ENCODE peak calls at places on chromosomes 11 and 22, in seven cellular contexts. One of them, this sample, is unnamed.

GRCh38 chr11:33900159-33900855 is 8.4 kb upstream of the LMO2 start:
- DNase-seq in AG20443: no peak
- DNase-seq in HT-29: no peak
- DNase-seq in colonic mucosa: no peak
- DNase-seq in heart left ventricle: no peak
- DNase-seq in stimulated activated CD8-positive, alpha-beta memory T cell treated with anti-CD3 and anti-CD28 coated beads, Interleukin-7, amount 100 ng/mL, for 24 hours: no peak
- DNase-seq in Caco-2: no peak
- DNase-seq in this sample: no peak

GRCh38 chr11:105673089-105673488 is 63.2 kb downstream of the GRIA4 start:
- DNase-seq in AG20443: peak
- DNase-seq in HT-29: peak
- DNase-seq in colonic mucosa: peak
- DNase-seq in heart left ventricle: no peak
- DNase-seq in stimulated activated CD8-positive, alpha-beta memory T cell treated with anti-CD3 and anti-CD28 coated beads, Interleukin-7, amount 100 ng/mL, for 24 hours: no peak
- DNase-seq in Caco-2: peak
- DNase-seq in this sample: no peak

GRCh38 chr11:27084407-27084985 is 43.9 kb downstream of the BBOX1 start:
- DNase-seq in AG20443: peak
- DNase-seq in HT-29: no peak
- DNase-seq in colonic mucosa: no peak
- DNase-seq in heart left ventricle: no peak
- DNase-seq in stimulated activated CD8-positive, alpha-beta memory T cell treated with anti-CD3 and anti-CD28 coated beads, Interleukin-7, amount 100 ng/mL, for 24 hours: no peak
- DNase-seq in Caco-2: no peak
- DNase-seq in this sample: no peak

GRCh38 chr11:30426781-30427180 is 103.9 kb downstream of the ARL14EP start:
- DNase-seq in AG20443: no peak
- DNase-seq in HT-29: no peak
- DNase-seq in colonic mucosa: no peak
- DNase-seq in heart left ventricle: no peak
- DNase-seq in stimulated activated CD8-positive, alpha-beta memory T cell treated with anti-CD3 and anti-CD28 coated beads, Interleukin-7, amount 100 ng/mL, for 24 hours: no peak
- DNase-seq in Caco-2: no peak
- DNase-seq in this sample: no peak

GRCh38 chr22:39148727-39149535 is 3.5 kb downstream of the CBX7 start:
- DNase-seq in AG20443: peak
- DNase-seq in HT-29: no peak
- DNase-seq in colonic mucosa: peak
- DNase-seq in heart left ventricle: peak
- DNase-seq in stimulated activated CD8-positive, alpha-beta memory T cell treated with anti-CD3 and anti-CD28 coated beads, Interleukin-7, amount 100 ng/mL, for 24 hours: peak
- DNase-seq in Caco-2: no peak
- DNase-seq in this sample: peak

GRCh38 chr11:123561046-123561781 is 93.2 kb downstream of the SCN3B start:
- DNase-seq in AG20443: peak
- DNase-seq in HT-29: peak
- DNase-seq in colonic mucosa: no peak
- DNase-seq in heart left ventricle: peak
- DNase-seq in stimulated activated CD8-positive, alpha-beta memory T cell treated with anti-CD3 and anti-CD28 coated beads, Interleukin-7, amount 100 ng/mL, for 24 hours: no peak
- DNase-seq in Caco-2: peak
- DNase-seq in this sample: no peak

GRCh38 chr22:17120711-17121234 is 387 bp downstream of the TMEM121B start:
- DNase-seq in AG20443: peak
- DNase-seq in HT-29: no peak
- DNase-seq in colonic mucosa: no peak
- DNase-seq in heart left ventricle: no peak
- DNase-seq in stimulated activated CD8-positive, alpha-beta memory T cell treated with anti-CD3 and anti-CD28 coated beads, Interleukin-7, amount 100 ng/mL, for 24 hours: no peak
- DNase-seq in Caco-2: no peak
- DNase-seq in this sample: no peak

GRCh38 chr11:11782532-11783110 is 59.2 kb upstream of the USP47 start:
- DNase-seq in AG20443: no peak
- DNase-seq in HT-29: no peak
- DNase-seq in colonic mucosa: peak
- DNase-seq in heart left ventricle: no peak
- DNase-seq in stimulated activated CD8-positive, alpha-beta memory T cell treated with anti-CD3 and anti-CD28 coated beads, Interleukin-7, amount 100 ng/mL, for 24 hours: no peak
- DNase-seq in Caco-2: no peak
- DNase-seq in this sample: no peak

GRCh38 chr22:25478573-25478972 is 85.9 kb upstream of the GRK3 start:
- DNase-seq in AG20443: no peak
- DNase-seq in HT-29: peak
- DNase-seq in colonic mucosa: no peak
- DNase-seq in heart left ventricle: no peak
- DNase-seq in stimulated activated CD8-positive, alpha-beta memory T cell treated with anti-CD3 and anti-CD28 coated beads, Interleukin-7, amount 100 ng/mL, for 24 hours: no peak
- DNase-seq in Caco-2: no peak
- DNase-seq in this sample: no peak

GRCh38 chr22:42271191-42271813 is 849 bp upstream of the TCF20 start:
- DNase-seq in AG20443: no peak
- DNase-seq in HT-29: no peak
- DNase-seq in colonic mucosa: no peak
- DNase-seq in heart left ventricle: no peak
- DNase-seq in stimulated activated CD8-positive, alpha-beta memory T cell treated with anti-CD3 and anti-CD28 coated beads, Interleukin-7, amount 100 ng/mL, for 24 hours: no peak
- DNase-seq in Caco-2: no peak
- DNase-seq in this sample: no peak

GRCh38 chr11:18865951-18866350 is 73.3 kb downstream of the MRGPRX1 start:
- DNase-seq in AG20443: no peak
- DNase-seq in HT-29: no peak
- DNase-seq in colonic mucosa: no peak
- DNase-seq in heart left ventricle: no peak
- DNase-seq in stimulated activated CD8-positive, alpha-beta memory T cell treated with anti-CD3 and anti-CD28 coated beads, Interleukin-7, amount 100 ng/mL, for 24 hours: no peak
- DNase-seq in Caco-2: peak
- DNase-seq in this sample: no peak

GRCh38 chr11:120326228-120326627 is 1.1 kb downstream of the TLCD5 start:
- DNase-seq in AG20443: no peak
- DNase-seq in HT-29: no peak
- DNase-seq in colonic mucosa: no peak
- DNase-seq in heart left ventricle: no peak
- DNase-seq in stimulated activated CD8-positive, alpha-beta memory T cell treated with anti-CD3 and anti-CD28 coated beads, Interleukin-7, amount 100 ng/mL, for 24 hours: no peak
- DNase-seq in Caco-2: no peak
- DNase-seq in this sample: no peak

GRCh38 chr22:37781434-37782059 is 26.2 kb upstream of the GCAT start:
- DNase-seq in AG20443: peak
- DNase-seq in HT-29: peak
- DNase-seq in colonic mucosa: no peak
- DNase-seq in heart left ventricle: no peak
- DNase-seq in stimulated activated CD8-positive, alpha-beta memory T cell treated with anti-CD3 and anti-CD28 coated beads, Interleukin-7, amount 100 ng/mL, for 24 hours: no peak
- DNase-seq in Caco-2: no peak
- DNase-seq in this sample: no peak

GRCh38 chr22:20987375-20987774 is 5.3 kb downstream of the LZTR1 start:
- DNase-seq in AG20443: no peak
- DNase-seq in HT-29: no peak
- DNase-seq in colonic mucosa: no peak
- DNase-seq in heart left ventricle: no peak
- DNase-seq in stimulated activated CD8-positive, alpha-beta memory T cell treated with anti-CD3 and anti-CD28 coated beads, Interleukin-7, amount 100 ng/mL, for 24 hours: no peak
- DNase-seq in Caco-2: no peak
- DNase-seq in this sample: no peak

GRCh38 chr11:108693852-108694251 is 29.0 kb downstream of the DDX10 start:
- DNase-seq in AG20443: peak
- DNase-seq in HT-29: no peak
- DNase-seq in colonic mucosa: no peak
- DNase-seq in heart left ventricle: no peak
- DNase-seq in stimulated activated CD8-positive, alpha-beta memory T cell treated with anti-CD3 and anti-CD28 coated beads, Interleukin-7, amount 100 ng/mL, for 24 hours: no peak
- DNase-seq in Caco-2: no peak
- DNase-seq in this sample: no peak

GRCh38 chr11:29328961-29329441 is 687.8 kb downstream of the KCNA4 start:
- DNase-seq in AG20443: peak
- DNase-seq in HT-29: peak
- DNase-seq in colonic mucosa: no peak
- DNase-seq in heart left ventricle: no peak
- DNase-seq in stimulated activated CD8-positive, alpha-beta memory T cell treated with anti-CD3 and anti-CD28 coated beads, Interleukin-7, amount 100 ng/mL, for 24 hours: no peak
- DNase-seq in Caco-2: peak
- DNase-seq in this sample: no peak

GRCh38 chr11:17250561-17251350 is 25.8 kb upstream of the NUCB2 start:
- DNase-seq in AG20443: peak
- DNase-seq in HT-29: no peak
- DNase-seq in colonic mucosa: no peak
- DNase-seq in heart left ventricle: no peak
- DNase-seq in stimulated activated CD8-positive, alpha-beta memory T cell treated with anti-CD3 and anti-CD28 coated beads, Interleukin-7, amount 100 ng/mL, for 24 hours: no peak
- DNase-seq in Caco-2: no peak
- DNase-seq in this sample: no peak

GRCh38 chr11:20351151-20351550 is 12.4 kb upstream of the HTATIP2 start:
- DNase-seq in AG20443: no peak
- DNase-seq in HT-29: no peak
- DNase-seq in colonic mucosa: no peak
- DNase-seq in heart left ventricle: no peak
- DNase-seq in stimulated activated CD8-positive, alpha-beta memory T cell treated with anti-CD3 and anti-CD28 coated beads, Interleukin-7, amount 100 ng/mL, for 24 hours: no peak
- DNase-seq in Caco-2: no peak
- DNase-seq in this sample: no peak

GRCh38 chr11:123536690-123537437 is 106.8 kb downstream of the GRAMD1B start:
- DNase-seq in AG20443: no peak
- DNase-seq in HT-29: no peak
- DNase-seq in colonic mucosa: no peak
- DNase-seq in heart left ventricle: peak
- DNase-seq in stimulated activated CD8-positive, alpha-beta memory T cell treated with anti-CD3 and anti-CD28 coated beads, Interleukin-7, amount 100 ng/mL, for 24 hours: no peak
- DNase-seq in Caco-2: no peak
- DNase-seq in this sample: no peak

GRCh38 chr11:64916040-64916847 is 765 bp downstream of the ATG2A start:
- DNase-seq in AG20443: peak
- DNase-seq in HT-29: peak
- DNase-seq in colonic mucosa: peak
- DNase-seq in heart left ventricle: no peak
- DNase-seq in stimulated activated CD8-positive, alpha-beta memory T cell treated with anti-CD3 and anti-CD28 coated beads, Interleukin-7, amount 100 ng/mL, for 24 hours: no peak
- DNase-seq in Caco-2: peak
- DNase-seq in this sample: peak

GRCh38 chr11:10758959-10759358 is 7.9 kb downstream of the CTR9 start:
- DNase-seq in AG20443: no peak
- DNase-seq in HT-29: peak
- DNase-seq in colonic mucosa: no peak
- DNase-seq in heart left ventricle: no peak
- DNase-seq in stimulated activated CD8-positive, alpha-beta memory T cell treated with anti-CD3 and anti-CD28 coated beads, Interleukin-7, amount 100 ng/mL, for 24 hours: no peak
- DNase-seq in Caco-2: no peak
- DNase-seq in this sample: no peak

GRCh38 chr11:86594746-86595145 is 77.7 kb downstream of the ME3 start:
- DNase-seq in AG20443: no peak
- DNase-seq in HT-29: no peak
- DNase-seq in colonic mucosa: no peak
- DNase-seq in heart left ventricle: no peak
- DNase-seq in stimulated activated CD8-positive, alpha-beta memory T cell treated with anti-CD3 and anti-CD28 coated beads, Interleukin-7, amount 100 ng/mL, for 24 hours: no peak
- DNase-seq in Caco-2: no peak
- DNase-seq in this sample: no peak

GRCh38 chr11:1852271-1852877 is 510 bp upstream of the LSP1 start:
- DNase-seq in AG20443: no peak
- DNase-seq in HT-29: no peak
- DNase-seq in colonic mucosa: no peak
- DNase-seq in heart left ventricle: no peak
- DNase-seq in stimulated activated CD8-positive, alpha-beta memory T cell treated with anti-CD3 and anti-CD28 coated beads, Interleukin-7, amount 100 ng/mL, for 24 hours: no peak
- DNase-seq in Caco-2: no peak
- DNase-seq in this sample: no peak

GRCh38 chr22:48503876-48504275 is 1323.8 kb downstream of the BRD1 start:
- DNase-seq in AG20443: no peak
- DNase-seq in HT-29: no peak
- DNase-seq in colonic mucosa: no peak
- DNase-seq in heart left ventricle: no peak
- DNase-seq in stimulated activated CD8-positive, alpha-beta memory T cell treated with anti-CD3 and anti-CD28 coated beads, Interleukin-7, amount 100 ng/mL, for 24 hours: no peak
- DNase-seq in Caco-2: no peak
- DNase-seq in this sample: no peak

GRCh38 chr11:63904743-63905142 is 12.2 kb downstream of the RCOR2 start:
- DNase-seq in AG20443: no peak
- DNase-seq in HT-29: no peak
- DNase-seq in colonic mucosa: no peak
- DNase-seq in heart left ventricle: no peak
- DNase-seq in stimulated activated CD8-positive, alpha-beta memory T cell treated with anti-CD3 and anti-CD28 coated beads, Interleukin-7, amount 100 ng/mL, for 24 hours: no peak
- DNase-seq in Caco-2: no peak
- DNase-seq in this sample: no peak

GRCh38 chr22:23288301-23289129 is 108.2 kb downstream of the BCR start:
- DNase-seq in AG20443: no peak
- DNase-seq in HT-29: no peak
- DNase-seq in colonic mucosa: no peak
- DNase-seq in heart left ventricle: no peak
- DNase-seq in stimulated activated CD8-positive, alpha-beta memory T cell treated with anti-CD3 and anti-CD28 coated beads, Interleukin-7, amount 100 ng/mL, for 24 hours: no peak
- DNase-seq in Caco-2: no peak
- DNase-seq in this sample: no peak

GRCh38 chr11:65503606-65503922 is 4.7 kb downstream of the MALAT1 start:
- DNase-seq in AG20443: no peak
- DNase-seq in HT-29: no peak
- DNase-seq in colonic mucosa: no peak
- DNase-seq in heart left ventricle: no peak
- DNase-seq in stimulated activated CD8-positive, alpha-beta memory T cell treated with anti-CD3 and anti-CD28 coated beads, Interleukin-7, amount 100 ng/mL, for 24 hours: no peak
- DNase-seq in Caco-2: no peak
- DNase-seq in this sample: no peak